ENCODE peak calls at places on chromosome 2, in four cellular contexts. X is K562, J is HepG2, R is A549. A is an unnamed sample.

GRCh38 chr2:71600572-71600971 is 147.2 kb downstream of the DYSF start:
- DNase-seq in J (no peak), X (no peak), R (no peak), A (no peak)

GRCh38 chr2:203861197-203861596 is 6.4 kb upstream of the CTLA4 start:
- DNase-seq in J (no peak), X (no peak), R (no peak), A (no peak)

GRCh38 chr2:120948662-120949011 is 213.0 kb downstream of the GLI2 start:
- DNase-seq in X (no peak), R (no peak), J (no peak), A (no peak)

GRCh38 chr2:38255211-38255610 is 121.9 kb downstream of the ATL2 start:
- DNase-seq in R (no peak), X (no peak), J (no peak), A (no peak)

GRCh38 chr2:231672617-231673347 is 35.5 kb upstream of the PTMA start:
- DNase-seq in X (peak; percentile 76), J (peak; percentile 71), R (peak; percentile 67), A (peak; percentile 71)

GRCh38 chr2:96554293-96555145 is 18.0 kb downstream of the ARID5A start:
- DNase-seq in R (peak; percentile 37), J (peak; percentile 44), X (peak; percentile 74), A (no peak)

GRCh38 chr2:85792783-85793441 is 39.1 kb downstream of the ATOH8 start:
- DNase-seq in J (no peak), R (peak; percentile 48), X (no peak), A (no peak)

GRCh38 chr2:108288534-108289106 is at the start of gene SULT1C2:
- DNase-seq in X (no peak), J (peak; percentile 83), R (no peak), A (no peak)

GRCh38 chr2:102177814-102178478 is 8.9 kb upstream of the IL1RL2 start:
- DNase-seq in X (no peak), R (no peak), J (no peak), A (no peak)

GRCh38 chr2:54512663-54513363 is 56.7 kb downstream of the SPTBN1 start:
- DNase-seq in R (no peak), X (no peak), J (no peak), A (no peak)

GRCh38 chr2:68637047-68637446 is 6.3 kb upstream of the PROKR1 start:
- DNase-seq in R (no peak), J (no peak), X (no peak), A (no peak)

DNA sequence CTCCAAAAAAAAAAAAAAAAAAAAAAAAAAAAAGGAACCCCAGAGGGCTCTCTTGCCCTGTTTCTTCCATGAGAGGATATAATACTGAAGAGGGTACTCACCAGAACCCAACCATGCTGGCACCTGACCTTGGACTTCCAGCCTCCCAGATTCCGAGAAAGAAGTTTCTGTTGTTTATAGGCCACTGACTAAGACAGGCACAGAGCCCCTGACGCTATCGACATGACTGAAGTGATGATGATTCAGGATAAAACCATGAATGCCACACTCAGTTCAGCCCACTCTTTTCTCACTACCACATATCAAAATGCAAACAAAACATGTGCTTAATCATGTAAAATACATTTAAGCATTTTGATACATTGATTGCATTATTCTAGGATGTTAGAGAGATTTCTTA is 66.1 kb upstream of the CDCA7 start:
- DNase-seq in X (no peak), J (no peak), R (peak; percentile 30), A (no peak)
- TF ChIP-seq POLR2AphosphoS2 in X (no peak), J (no peak), R (no peak), A (no peak)

DNA sequence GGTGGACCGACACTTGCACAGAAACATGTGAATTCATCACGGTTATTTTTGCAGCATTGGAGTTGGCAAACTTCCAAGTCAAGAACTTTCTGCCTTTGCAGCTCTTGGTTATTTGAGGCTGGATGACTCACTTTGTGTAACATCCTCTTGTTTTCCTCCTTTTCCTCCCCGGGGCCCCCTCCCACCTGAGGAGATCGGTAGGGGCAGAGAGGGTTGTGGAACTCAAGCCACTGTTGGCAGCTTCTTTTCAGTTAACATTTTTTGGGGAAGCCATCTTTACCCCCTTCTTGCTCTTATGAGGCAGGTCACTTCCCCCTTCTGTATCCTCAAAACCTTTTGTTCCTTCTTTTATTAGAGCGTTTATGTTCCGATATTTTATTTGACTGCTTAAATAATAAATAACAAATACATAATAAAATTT is 48.6 kb downstream of the DDX1 start:
- DNase-seq in X (peak; percentile 35), J (peak; percentile 43), R (no peak), A (no peak)
- TF ChIP-seq POLR2AphosphoS2 in X (no peak), J (no peak), R (no peak), A (no peak)

DNA sequence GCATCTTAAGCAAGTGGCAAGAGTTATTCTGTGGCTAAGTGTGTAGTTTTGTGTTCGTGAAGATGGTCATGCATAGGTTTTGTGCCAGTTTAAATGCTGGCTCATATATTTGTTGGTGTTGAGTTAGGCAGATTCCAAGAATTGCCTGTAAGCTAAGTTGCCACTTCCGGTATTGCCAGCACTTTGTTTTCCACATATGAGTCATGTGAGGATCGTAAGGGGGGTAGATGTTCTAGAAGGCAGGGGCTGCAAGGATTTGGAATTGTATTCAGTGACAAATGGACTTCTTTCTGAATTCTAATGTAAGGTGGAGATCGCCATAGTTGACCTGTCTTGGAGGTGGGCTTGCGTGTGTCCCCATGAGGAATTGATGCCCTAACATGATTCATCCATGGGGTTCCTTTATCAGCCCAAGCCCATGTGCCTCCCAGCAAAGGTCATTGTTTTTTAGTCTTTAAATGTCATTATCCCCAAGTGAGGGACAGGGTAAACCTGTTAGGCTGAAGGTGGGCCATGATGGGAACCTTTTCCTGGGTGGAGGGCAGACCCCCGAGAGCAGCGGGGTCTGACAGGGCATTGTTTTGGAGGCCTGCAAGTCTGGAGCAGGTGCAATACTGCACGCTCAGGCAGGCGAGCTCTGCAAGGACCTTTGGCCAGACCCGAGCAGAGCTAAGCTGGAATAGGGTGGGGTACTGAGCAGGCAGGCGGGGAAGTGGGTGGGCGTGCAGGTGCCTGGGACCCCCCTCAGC is 77.3 kb downstream of the LRRFIP1 start:
- DNase-seq in R (no peak), X (no peak), J (no peak), A (no peak)
- TF ChIP-seq POLR2AphosphoS2 in R (no peak), X (no peak), J (no peak), A (no peak)

GRCh38 chr2:7057865-7058400 is 140.7 kb downstream of the RNF144A start:
- DNase-seq in X (no peak), J (no peak), R (no peak), A (peak; percentile 48)
- TF ChIP-seq POLR2AphosphoS2 in X (no peak), J (no peak), R (no peak), A (no peak)

A was measured in GM12878.